ENCODE peak calls at places on chromosome 5, in eight cellular contexts. C is EL; G is esophagus squamous epithelium; B is pancreas; U is LoVo; R is central memory CD4-positive, alpha-beta T cell; W is lung; M is GM12892. J is an unnamed sample.

GRCh38 chr5:171874210-171874609 is 88.6 kb downstream of the SMIM23 start:
- DNase-seq in R (no peak), M (no peak), G (no peak), U (no peak), W (no peak), C (peak; percentile 27), B (no peak), J (no peak)

GRCh38 chr5:30401479-30402058 is 791.9 kb upstream of the CDH6 start:
- DNase-seq in W (no peak), M (no peak), C (no peak), R (no peak), B (peak; percentile 17), U (peak; percentile 18), G (no peak), J (peak; percentile 2)

GRCh38 chr5:43007911-43008368 is 32.2 kb downstream of the ANXA2R start:
- DNase-seq in U (peak; percentile 84), W (peak; percentile 76), B (peak; percentile 34), M (no peak), C (peak; percentile 83), G (peak; percentile 24), R (peak; percentile 89), J (peak; percentile 82)

GRCh38 chr5:27311544-27311943 is 273.2 kb upstream of the CDH9 start:
- DNase-seq in W (no peak), M (no peak), C (no peak), B (no peak), U (no peak), R (no peak), G (no peak), J (no peak)

GRCh38 chr5:98428806-98429205 is 344.7 kb upstream of the RGMB start:
- DNase-seq in C (peak; percentile 89), R (no peak), M (no peak), G (no peak), U (peak; percentile 5), W (peak; percentile 68), B (peak; percentile 14), J (no peak)

GRCh38 chr5:136058031-136058971 is 29.5 kb downstream of the TGFBI start:
- DNase-seq in R (no peak), C (peak; percentile 99), W (peak; percentile 44), U (no peak), M (no peak), G (no peak), B (peak; percentile 55), J (no peak)

GRCh38 chr5:68330564-68330963 is 115.0 kb downstream of the PIK3R1 start:
- DNase-seq in U (no peak), R (no peak), W (no peak), B (no peak), G (no peak), M (no peak), C (peak; percentile 38), J (no peak)

GRCh38 chr5:33470544-33470943 is 29.8 kb downstream of the TARS1 start:
- DNase-seq in R (no peak), G (no peak), C (no peak), B (peak; percentile 35), M (no peak), U (no peak), W (no peak), J (peak; percentile 33)

GRCh38 chr5:179375236-179375685 is 30.0 kb upstream of the ADAMTS2 start:
- DNase-seq in B (no peak), M (no peak), U (no peak), R (no peak), G (no peak), C (no peak), W (no peak), J (no peak)

GRCh38 chr5:38420691-38421395 is 135.6 kb downstream of the LIFR start:
- DNase-seq in U (peak; percentile 57), G (no peak), M (no peak), B (peak; percentile 75), R (no peak), C (peak; percentile 82), W (peak; percentile 52), J (peak; percentile 86)

GRCh38 chr5:61002616-61003015 is 57.6 kb downstream of the NDUFAF2 start:
- DNase-seq in M (no peak), W (no peak), C (no peak), R (no peak), U (no peak), B (no peak), G (no peak), J (no peak)

GRCh38 chr5:133398646-133399081 is 213.7 kb downstream of the FSTL4 start:
- DNase-seq in B (no peak), W (peak; percentile 17), M (no peak), G (no peak), R (no peak), C (no peak), U (no peak), J (no peak)

GRCh38 chr5:36272136-36272665 is 29.5 kb downstream of the RANBP3L start:
- DNase-seq in C (peak; percentile 8), R (no peak), W (no peak), U (no peak), G (no peak), M (no peak), B (no peak), J (no peak)

GRCh38 chr5:111075520-111075919 is 4.0 kb downstream of the TSLP start:
- DNase-seq in W (peak; percentile 34), C (peak; percentile 86), U (no peak), G (no peak), R (no peak), B (no peak), M (no peak), J (no peak)

GRCh38 chr5:19547640-19548039 is 440.4 kb downstream of the CDH18 start:
- DNase-seq in M (no peak), G (no peak), U (no peak), W (no peak), R (no peak), B (no peak), C (peak; percentile 62), J (peak; percentile 42)

GRCh38 chr5:132234684-132235062 is 7.0 kb upstream of the P4HA2 start:
- DNase-seq in B (no peak), M (no peak), U (no peak), G (no peak), W (no peak), C (no peak), R (no peak), J (no peak)

GRCh38 chr5:102483736-102484135 is 15.1 kb downstream of the SLCO6A1 start:
- DNase-seq in B (no peak), M (no peak), C (peak; percentile 4), W (no peak), R (no peak), G (no peak), U (no peak), J (no peak)

GRCh38 chr5:39080597-39081204 is 6.5 kb upstream of the RICTOR start:
- DNase-seq in G (no peak), W (peak; percentile 62), B (peak; percentile 67), U (peak; percentile 61), R (peak; percentile 19), M (no peak), C (peak; percentile 64), J (no peak)

GRCh38 chr5:172546196-172546595 is 91.9 kb upstream of the SH3PXD2B start:
- DNase-seq in G (no peak), R (no peak), B (no peak), C (no peak), M (no peak), W (no peak), U (no peak), J (no peak)

GRCh38 chr5:82924990-82925385 is 152.2 kb downstream of the TMEM167A start:
- DNase-seq in M (no peak), W (no peak), B (no peak), G (no peak), R (no peak), U (no peak), C (no peak), J (no peak)

GRCh38 chr5:116536279-116537161 is 38.1 kb downstream of the SEMA6A start:
- DNase-seq in U (no peak), R (no peak), W (no peak), C (no peak), B (no peak), M (no peak), G (no peak), J (no peak)

GRCh38 chr5:78698218-78698751 is 49.7 kb upstream of the LHFPL2 start:
- DNase-seq in G (no peak), C (peak; percentile 58), U (no peak), M (no peak), W (no peak), B (no peak), R (no peak), J (no peak)

GRCh38 chr5:15234911-15235310 is 265.1 kb upstream of the FBXL7 start:
- DNase-seq in W (no peak), G (no peak), R (no peak), M (no peak), C (no peak), B (no peak), U (no peak), J (no peak)

GRCh38 chr5:79800979-79801827 is 111.6 kb downstream of the CMYA5 start:
- DNase-seq in B (no peak), U (no peak), G (no peak), M (no peak), R (no peak), W (no peak), C (peak; percentile 14), J (no peak)

GRCh38 chr5:64502181-64502580 is 3.6 kb upstream of the RGS7BP start:
- DNase-seq in C (no peak), M (no peak), U (no peak), W (no peak), B (no peak), G (no peak), R (no peak), J (no peak)

GRCh38 chr5:61916621-61917620 is 389.1 kb upstream of the KIF2A start:
- DNase-seq in B (no peak), U (no peak), M (no peak), W (no peak), C (peak; percentile 48), G (no peak), R (no peak), J (no peak)

GRCh38 chr5:98499892-98500291 is 273.6 kb upstream of the RGMB start:
- DNase-seq in R (no peak), G (no peak), U (no peak), B (no peak), W (no peak), C (no peak), M (no peak), J (no peak)

GRCh38 chr5:7642029-7642428 is 208.9 kb downstream of the CFAP90 start:
- DNase-seq in R (no peak), C (no peak), W (no peak), B (no peak), U (no peak), G (no peak), M (no peak), J (no peak)